ENCODE peak calls at places on chromosomes 3 and 15, in eight cellular contexts. Z is bronchial epithelial cell; O is cardiac fibroblast; H is LoVo; E is substantia nigra; T is breast epithelium; Q is CD8-positive, alpha-beta T cell; I is NCI-H2029. F is an unnamed sample.

GRCh38 chr3:141926929-141927328 is 50.5 kb downstream of the ATP1B3 start:
- DNase-seq in T (no peak), I (no peak), Q (no peak), Z (no peak), E (no peak), H (no peak), O (no peak), F (no peak)

GRCh38 chr3:137647179-137647578 is 116.9 kb upstream of the SOX14 start:
- DNase-seq in Z (no peak), O (no peak), H (no peak), I (no peak), Q (no peak), T (no peak), E (no peak), F (no peak)

GRCh38 chr3:103991461-103992115 is 1375.1 kb upstream of the ALCAM start:
- DNase-seq in Z (peak), T (no peak), O (peak), E (no peak), I (no peak), Q (no peak), H (no peak), F (no peak)

GRCh38 chr15:37767841-37768455 is 166.5 kb upstream of the TMCO5A start:
- DNase-seq in Z (peak), E (no peak), Q (no peak), O (no peak), I (no peak), H (no peak), T (no peak), F (no peak)

GRCh38 chr3:64548200-64548889 is 139.5 kb downstream of the ADAMTS9 start:
- DNase-seq in T (peak), E (no peak), O (peak), H (no peak), Q (no peak), I (no peak), Z (no peak), F (no peak)

GRCh38 chr3:183490653-183491052 is 62.2 kb upstream of the MCF2L2 start:
- DNase-seq in H (peak), T (no peak), E (no peak), I (peak), Z (peak), Q (peak), O (no peak), F (no peak)

GRCh38 chr15:39454189-39454986 is 126.5 kb upstream of the THBS1 start:
- DNase-seq in O (peak), Q (no peak), Z (no peak), E (no peak), I (no peak), T (no peak), H (no peak), F (no peak)

GRCh38 chr15:34365073-34365825 is 1.7 kb downstream of the LPCAT4 start:
- DNase-seq in T (no peak), Z (no peak), O (peak), I (no peak), H (no peak), E (no peak), Q (no peak), F (no peak)

GRCh38 chr3:88626426-88627120 is 476.8 kb downstream of the C3orf38 start:
- DNase-seq in H (no peak), Z (no peak), E (no peak), O (no peak), I (no peak), Q (no peak), T (no peak), F (no peak)

GRCh38 chr15:50058231-50058630 is 60.8 kb downstream of the ATP8B4 start:
- DNase-seq in E (no peak), I (no peak), T (no peak), H (no peak), O (peak), Z (no peak), Q (no peak), F (no peak)

GRCh38 chr3:142274908-142275307 is 49.5 kb upstream of the GK5 start:
- DNase-seq in E (no peak), I (no peak), T (no peak), Z (no peak), Q (no peak), O (peak), H (no peak), F (no peak)

GRCh38 chr15:37100109-37100873 is at the start of gene MEIS2:
- DNase-seq in T (peak), Z (peak), O (peak), E (peak), I (peak), H (peak), Q (no peak), F (no peak)